ENCODE peak calls at places on chromosomes 3 and 15, in four cellular contexts. O is transverse colon, H is ovary, P is GM23248. K is an unnamed sample.

GRCh38 chr15:69407719-69408400 is 6.3 kb upstream of the KIF23 start:
- DNase-seq in O (no peak), H (no peak), P (no peak), K (no peak)

GRCh38 chr15:85307687-85308045 is 72.7 kb upstream of the AKAP13 start:
- DNase-seq in H (no peak), O (no peak), P (no peak), K (no peak)

GRCh38 chr15:63938486-63939061 is 104.8 kb upstream of the HERC1 start:
- DNase-seq in P (peak), H (no peak), O (no peak), K (no peak)

GRCh38 chr3:127667119-127667681 is 5.6 kb upstream of the ABTB1 start:
- DNase-seq in P (no peak), H (no peak), O (no peak), K (no peak)

GRCh38 chr3:101862453-101863165 is 13.3 kb downstream of the NFKBIZ start:
- DNase-seq in P (no peak), H (no peak), O (no peak), K (no peak)

GRCh38 chr3:32421185-32421584 is 29.5 kb downstream of the CMTM7 start:
- DNase-seq in O (no peak), P (no peak), H (no peak), K (no peak)

GRCh38 chr15:63736287-63736686 is 97.5 kb downstream of the HERC1 start:
- DNase-seq in H (no peak), P (no peak), O (no peak), K (no peak)

GRCh38 chr3:58659051-58659675 is 7.4 kb downstream of the FAM3D start:
- DNase-seq in H (no peak), O (peak), P (peak), K (peak)

GRCh38 chr3:39907981-39908380 is 98.6 kb downstream of the MYRIP start:
- DNase-seq in O (peak), P (peak), H (no peak), K (no peak)

GRCh38 chr15:48332642-48333034 is 1.4 kb downstream of the DUT start:
- DNase-seq in P (no peak), O (no peak), H (no peak), K (no peak)

GRCh38 chr15:45114076-45114750 is at the start of the genes DUOX2 and DUOXA2:
- DNase-seq in O (no peak), P (no peak), H (no peak), K (no peak)

GRCh38 chr15:44038801-44039200 is 156.3 kb downstream of the FRMD5 start:
- DNase-seq in O (no peak), H (no peak), P (no peak), K (no peak)

GRCh38 chr3:101781166-101781565 is 2.2 kb downstream of the NXPE3 start:
- DNase-seq in P (peak), O (no peak), H (no peak), K (no peak)

GRCh38 chr3:51378075-51378474 is 7.0 kb upstream of the MANF start:
- DNase-seq in O (no peak), P (no peak), H (peak), K (no peak)

GRCh38 chr3:186209810-186210752 is 101.2 kb upstream of the ETV5 start:
- DNase-seq in H (peak), P (peak), O (peak), K (no peak)

GRCh38 chr3:161213644-161214043 is 7.5 kb upstream of the NMD3 start:
- DNase-seq in P (no peak), O (no peak), H (no peak), K (no peak)

GRCh38 chr3:150786791-150787190 is 23.8 kb upstream of the SIAH2 start:
- DNase-seq in O (no peak), H (no peak), P (peak), K (no peak)

GRCh38 chr3:175193815-175194518 is 334.8 kb downstream of the NAALADL2 start:
- DNase-seq in H (no peak), P (peak), O (no peak), K (no peak)

GRCh38 chr3:125261031-125261430 is 48.5 kb upstream of the SLC12A8 start:
- DNase-seq in O (no peak), H (no peak), P (no peak), K (no peak)

GRCh38 chr3:147301781-147302180 is 104.6 kb downstream of the ZIC4 start:
- DNase-seq in P (no peak), H (no peak), O (no peak), K (no peak)

GRCh38 chr3:115912372-115912771 is 289.1 kb downstream of the GAP43 start:
- DNase-seq in H (peak), P (peak), O (no peak), K (no peak)

GRCh38 chr3:179677884-179678283 is 25.0 kb downstream of the USP13 start:
- DNase-seq in H (no peak), P (no peak), O (no peak), K (no peak)

GRCh38 chr3:106121491-106122289 is 252.9 kb upstream of the CBLB start:
- DNase-seq in O (no peak), P (no peak), H (no peak), K (no peak)

GRCh38 chr15:67463488-67463887 is 57.4 kb upstream of the C15orf61 start:
- DNase-seq in O (no peak), H (no peak), P (no peak), K (no peak)

GRCh38 chr15:95292790-95293450 is 1037.6 kb upstream of the NR2F2 start:
- DNase-seq in O (no peak), P (no peak), H (no peak), K (no peak)

GRCh38 chr3:151425640-151426336 is 35.1 kb downstream of the IGSF10 start:
- DNase-seq in P (peak), O (no peak), H (no peak), K (no peak)

GRCh38 chr3:133855772-133856171 is 39.9 kb downstream of the RAB6B start:
- DNase-seq in O (no peak), P (no peak), H (no peak), K (no peak)

GRCh38 chr15:101362359-101362758 is 67.3 kb upstream of the SNRPA1 start:
- DNase-seq in O (no peak), P (no peak), H (no peak), K (no peak)
- H3K27ac ChIP-seq in O (no peak), P (no peak), H (no peak), K (no peak)

DNA sequence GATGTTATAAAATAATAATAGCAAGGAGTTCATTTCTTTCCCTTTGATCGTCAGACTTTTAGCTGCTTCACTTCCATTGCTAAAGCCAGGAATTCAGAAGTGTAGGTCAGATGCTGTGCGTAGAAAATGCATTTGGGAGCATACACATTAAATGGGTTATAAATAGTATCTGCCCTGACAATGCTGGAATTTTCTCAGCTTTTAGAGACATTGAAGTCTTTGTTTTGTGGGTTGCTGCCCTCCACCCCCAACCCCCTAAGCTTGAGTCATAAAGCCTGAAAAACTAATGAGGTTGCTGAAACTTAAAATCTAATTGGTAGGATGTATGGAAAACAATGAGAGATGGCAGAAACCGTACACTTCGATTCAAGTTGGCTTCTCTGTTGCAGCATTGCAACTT is 81.9 kb downstream of the MITF start:
- DNase-seq in O (no peak), P (no peak), H (no peak), K (no peak)
- H3K27ac ChIP-seq in O (no peak), P (no peak), H (no peak), K (no peak)

GRCh38 chr15:49877871-49878511 is 241.0 kb downstream of the ATP8B4 start:
- DNase-seq in P (peak), H (peak), O (no peak), K (no peak)
- H3K27ac ChIP-seq in P (peak), H (no peak), O (peak), K (no peak)

GRCh38 chr15:61828008-61828407 is 232.2 kb downstream of the VPS13C start:
- DNase-seq in H (no peak), O (no peak), P (no peak), K (no peak)
- H3K27ac ChIP-seq in H (no peak), O (no peak), P (no peak), K (no peak)

GRCh38 chr15:72202302-72202701 is 4.7 kb upstream of the GRAMD2A start:
- DNase-seq in O (no peak), H (no peak), P (no peak), K (no peak)

GRCh38 chr15:72203507-72203837 is 5.9 kb upstream of the GRAMD2A start:
- DNase-seq in O (no peak), H (no peak), P (peak), K (no peak)

GRCh38 chr15:72201346-72202029 is 3.9 kb upstream of the GRAMD2A start:
- DNase-seq in P (no peak), H (no peak), O (no peak), K (no peak)

GRCh38 chr15:72205273-72205672 is 7.7 kb upstream of the GRAMD2A start:
- DNase-seq in O (no peak), H (no peak), P (no peak), K (no peak)

GRCh38 chr15:72202801-72203506 is 5.4 kb upstream of the GRAMD2A start:
- DNase-seq in H (no peak), O (no peak), P (no peak), K (no peak)
- H3K27ac ChIP-seq in H (no peak), O (peak), P (peak), K (no peak)

DNA sequence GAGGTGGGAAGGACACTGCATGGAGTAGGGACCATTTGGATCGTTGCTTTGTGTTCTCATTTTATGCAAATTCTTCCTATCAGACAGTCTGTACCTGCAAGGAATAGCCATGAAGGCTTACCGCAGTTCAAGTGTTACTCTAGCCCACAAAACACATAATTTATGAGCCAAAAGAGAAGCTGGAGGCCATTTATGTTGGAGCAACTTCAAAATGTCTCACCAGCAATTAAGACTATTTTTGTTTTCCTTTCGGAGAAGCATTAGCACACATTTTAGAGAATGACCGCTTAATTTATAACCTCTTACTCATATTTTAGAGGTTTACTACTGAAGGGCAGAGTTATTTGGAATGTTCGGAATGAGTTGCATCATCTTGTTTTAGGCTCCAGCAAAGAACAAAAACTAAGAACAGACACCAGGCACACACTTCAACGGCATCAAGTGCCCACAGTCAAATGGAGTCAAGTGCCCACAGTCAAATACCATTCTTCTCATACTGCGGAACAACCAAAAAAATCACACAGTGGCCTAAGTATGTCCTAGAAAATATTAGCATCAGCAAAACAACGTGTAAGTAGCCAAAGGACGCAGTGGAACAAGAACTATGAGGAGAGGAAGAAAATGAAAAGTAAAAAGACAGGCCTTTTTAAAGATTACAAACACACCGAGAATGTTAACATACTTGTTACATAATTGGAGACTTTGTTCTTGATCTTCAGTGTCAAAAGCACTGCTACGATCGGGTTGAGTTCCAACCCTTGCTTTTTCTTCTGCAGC is 17.5 kb upstream of the GOLGA8J start:
- DNase-seq in O (no peak), H (no peak), P (peak), K (no peak)
- H3K27ac ChIP-seq in O (peak), H (no peak), P (peak), K (no peak)

GRCh38 chr3:192409838-192410683 is 317.3 kb downstream of the FGF12 start:
- DNase-seq in H (no peak), P (peak), O (no peak), K (no peak)

GRCh38 chr3:192409203-192409837 is 318.0 kb downstream of the FGF12 start:
- DNase-seq in P (peak), H (no peak), O (no peak), K (no peak)

GRCh38 chr3:192410684-192410960 is 316.7 kb downstream of the FGF12 start:
- DNase-seq in P (no peak), O (no peak), H (no peak), K (no peak)

GRCh38 chr3:192408007-192408655 is 319.2 kb downstream of the FGF12 start:
- DNase-seq in P (peak), O (no peak), H (no peak), K (no peak)

GRCh38 chr3:192408721-192409151 is 318.6 kb downstream of the FGF12 start:
- DNase-seq in O (no peak), P (peak), H (peak), K (no peak)
- H3K27ac ChIP-seq in O (peak), P (no peak), H (no peak), K (no peak)

DNA sequence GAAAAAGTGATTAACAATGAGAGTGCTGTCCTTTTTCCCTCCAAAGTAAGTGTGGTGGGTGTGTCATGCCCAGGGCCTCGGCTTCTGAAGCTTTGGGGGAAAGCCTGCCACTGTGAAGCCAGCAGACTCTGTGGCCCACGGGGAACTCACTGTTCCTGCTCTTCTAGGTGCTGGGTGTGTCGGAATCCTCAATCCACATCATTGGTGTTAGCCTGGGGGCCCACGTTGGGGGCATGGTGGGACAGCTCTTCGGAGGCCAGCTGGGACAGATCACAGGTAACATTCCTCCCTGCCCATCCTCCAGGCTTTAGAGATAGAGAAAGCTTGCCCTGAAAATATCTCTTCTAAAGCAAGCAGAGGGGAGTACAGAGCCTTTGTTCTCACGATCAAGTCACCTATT is 11.6 kb downstream of the PLA1A start:
- DNase-seq in P (no peak), O (no peak), H (no peak), K (no peak)
- H3K27ac ChIP-seq in P (no peak), O (no peak), H (no peak), K (no peak)

DNA sequence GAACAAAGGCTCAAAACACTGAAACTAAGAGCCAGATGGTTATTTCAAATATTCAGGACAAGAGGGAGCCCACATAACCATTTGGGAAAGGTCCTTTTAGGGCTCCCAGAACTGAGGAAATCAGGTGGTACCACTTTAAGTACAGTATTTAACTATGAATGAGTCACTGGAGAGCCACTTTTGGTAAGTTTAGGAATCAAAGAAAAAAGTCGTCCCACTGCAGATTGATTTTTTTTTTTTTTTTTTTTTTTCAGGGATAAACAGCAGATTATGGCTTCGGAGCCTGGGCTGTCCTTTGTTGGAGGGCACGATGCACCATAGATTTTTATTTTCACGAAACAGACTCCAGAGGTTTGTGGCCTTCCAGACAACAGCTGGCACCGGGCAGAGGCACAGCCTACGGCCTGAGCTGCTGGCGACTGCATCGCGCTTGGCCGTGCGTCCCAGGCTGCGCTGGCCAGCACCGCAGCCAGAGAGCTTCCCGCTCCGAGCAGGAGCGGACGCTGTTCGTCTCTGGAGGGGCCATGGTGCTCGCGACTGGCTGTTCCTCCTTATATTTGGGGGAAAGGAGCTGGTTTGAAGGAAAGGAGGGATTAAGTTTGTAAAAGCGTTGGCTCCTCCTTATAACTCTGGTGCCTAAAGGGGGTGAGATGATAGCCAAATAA is 152.8 kb upstream of the GOLIM4 start:
- DNase-seq in H (no peak), O (no peak), P (peak), K (no peak)
- H3K27ac ChIP-seq in H (no peak), O (no peak), P (no peak), K (no peak)

DNA sequence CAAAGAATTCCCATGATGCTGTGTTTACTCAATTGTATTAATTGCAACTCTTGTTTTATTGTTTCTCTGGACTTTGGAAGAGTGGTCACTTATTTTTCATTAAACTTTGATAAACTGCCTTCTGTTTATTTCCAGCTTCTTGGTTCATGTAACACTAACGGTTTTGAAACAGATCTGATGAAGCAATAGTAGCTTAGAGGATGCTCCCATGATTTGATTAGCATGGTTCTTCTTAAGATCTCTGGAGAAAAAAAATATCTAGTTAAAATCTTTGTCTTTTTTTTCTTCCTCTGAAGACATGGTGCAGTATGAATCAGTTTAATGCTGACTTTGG is 90.1 kb downstream of the FNDC3B start:
- DNase-seq in O (no peak), H (no peak), P (no peak), K (no peak)
- H3K27ac ChIP-seq in O (peak), H (peak), P (peak), K (no peak)

K was measured in iPS DF 6.9.